ENCODE peak calls at places on chromosomes 5 and 9, in eight cellular contexts. H is heart left ventricle; W is pancreas; C is HL-60; O is stomach; F is CD8-positive, alpha-beta T cell; K is heart right ventricle; M is sigmoid colon. R is an unnamed sample.

GRCh38 chr5:137279631-137280236 is 219.4 kb downstream of the SPOCK1 start:
- DNase-seq in H (no peak), W (no peak), C (no peak), O (no peak), F (no peak), K (no peak), M (no peak), R (no peak)

GRCh38 chr9:35104586-35104985 is 1.7 kb upstream of the STOML2 start:
- DNase-seq in H (no peak), W (no peak), C (no peak), O (no peak), F (no peak), K (no peak), M (no peak), R (no peak)

GRCh38 chr9:71819115-71819739 is 50.9 kb upstream of the CEMIP2 start:
- DNase-seq in H (no peak), W (peak), C (peak), O (peak), F (peak), K (no peak), M (no peak), R (peak)

GRCh38 chr5:90844931-90845330 is 286.3 kb downstream of the ADGRV1 start:
- DNase-seq in H (no peak), W (no peak), C (no peak), O (peak), F (no peak), K (no peak), M (no peak), R (no peak)

GRCh38 chr9:114925039-114925438 is 5.4 kb downstream of the TNFSF8 start:
- DNase-seq in H (no peak), W (no peak), C (no peak), O (no peak), F (no peak), K (no peak), M (no peak), R (no peak)

GRCh38 chr5:178472138-178472537 is 118.1 kb downstream of the COL23A1 start:
- DNase-seq in H (no peak), W (no peak), C (no peak), O (no peak), F (no peak), K (no peak), M (no peak), R (no peak)

GRCh38 chr5:40649493-40650030 is 30.2 kb upstream of the PTGER4 start:
- DNase-seq in H (no peak), W (no peak), C (peak), O (no peak), F (no peak), K (no peak), M (no peak), R (no peak)

GRCh38 chr9:119224431-119224830 is 144.8 kb downstream of the BRINP1 start:
- DNase-seq in H (no peak), W (no peak), C (no peak), O (no peak), F (no peak), K (no peak), M (no peak), R (no peak)

GRCh38 chr5:137954131-137954879 is 65.0 kb downstream of the PKD2L2 start:
- DNase-seq in H (no peak), W (no peak), C (no peak), O (no peak), F (no peak), K (no peak), M (peak), R (peak)

GRCh38 chr5:79512692-79513518 is 1.0 kb downstream of the HOMER1 start:
- DNase-seq in H (no peak), W (peak), C (no peak), O (no peak), F (no peak), K (no peak), M (no peak), R (peak)

GRCh38 chr9:107929439-107929838 is 439.9 kb upstream of the KLF4 start:
- DNase-seq in H (peak), W (peak), C (peak), O (peak), F (no peak), K (peak), M (peak), R (peak)

GRCh38 chr5:161314033-161314432 is 232.5 kb downstream of the GABRB2 start:
- DNase-seq in H (no peak), W (no peak), C (no peak), O (no peak), F (no peak), K (no peak), M (no peak), R (no peak)

GRCh38 chr5:71986101-71986500 is 121.2 kb upstream of the MAP1B start:
- DNase-seq in H (no peak), W (no peak), C (no peak), O (no peak), F (no peak), K (no peak), M (no peak), R (no peak)

GRCh38 chr9:136378171-136379002 is 4.9 kb upstream of the CARD9 start:
- DNase-seq in H (no peak), W (no peak), C (no peak), O (no peak), F (no peak), K (no peak), M (no peak), R (no peak)

GRCh38 chr5:163503106-163504090 is 2.0 kb upstream of the MAT2B start:
- DNase-seq in H (peak), W (peak), C (peak), O (peak), F (peak), K (peak), M (peak), R (peak)

GRCh38 chr5:1562599-1562998 is 38.8 kb upstream of the LPCAT1 start:
- DNase-seq in H (no peak), W (no peak), C (no peak), O (peak), F (no peak), K (no peak), M (no peak), R (no peak)

GRCh38 chr5:140312067-140312790 is 9.3 kb upstream of the PFDN1 start:
- DNase-seq in H (no peak), W (no peak), C (peak), O (peak), F (no peak), K (no peak), M (peak), R (peak)

GRCh38 chr9:35749515-35750255 is 598 bp downstream of the RGP1 start:
- DNase-seq in H (no peak), W (peak), C (no peak), O (peak), F (peak), K (no peak), M (no peak), R (no peak)

GRCh38 chr9:125429476-125430160 is 168.0 kb downstream of the GAPVD1 start:
- DNase-seq in H (no peak), W (no peak), C (no peak), O (no peak), F (no peak), K (no peak), M (no peak), R (no peak)

GRCh38 chr5:88556415-88556814 is 287.8 kb upstream of the TMEM161B start:
- DNase-seq in H (no peak), W (no peak), C (no peak), O (no peak), F (no peak), K (no peak), M (no peak), R (no peak)

GRCh38 chr5:137312060-137312459 is 187.1 kb downstream of the SPOCK1 start:
- DNase-seq in H (no peak), W (no peak), C (no peak), O (no peak), F (no peak), K (no peak), M (no peak), R (no peak)

GRCh38 chr5:61538722-61539501 is 206.9 kb downstream of the ZSWIM6 start:
- DNase-seq in H (no peak), W (no peak), C (no peak), O (no peak), F (no peak), K (no peak), M (no peak), R (no peak)

GRCh38 chr9:135211524-135211890 is 124.0 kb downstream of the OLFM1 start:
- DNase-seq in H (peak), W (peak), C (no peak), O (no peak), F (no peak), K (peak), M (peak), R (no peak)

GRCh38 chr9:76369583-76369982 is 24.6 kb downstream of the RFK start:
- DNase-seq in H (no peak), W (peak), C (no peak), O (peak), F (no peak), K (no peak), M (no peak), R (peak)

GRCh38 chr5:68418230-68418629 is 202.7 kb downstream of the PIK3R1 start:
- DNase-seq in H (no peak), W (no peak), C (no peak), O (no peak), F (no peak), K (no peak), M (peak), R (no peak)

GRCh38 chr9:98491231-98491651 is 217.5 kb downstream of the GABBR2 start:
- DNase-seq in H (no peak), W (no peak), C (no peak), O (no peak), F (no peak), K (no peak), M (no peak), R (no peak)

GRCh38 chr5:1642221-1642620 is 118.5 kb upstream of the LPCAT1 start:
- DNase-seq in H (peak), W (no peak), C (no peak), O (no peak), F (no peak), K (no peak), M (no peak), R (no peak)

GRCh38 chr5:100464418-100464817 is 70.8 kb upstream of the FAM174A start:
- DNase-seq in H (no peak), W (no peak), C (no peak), O (no peak), F (no peak), K (no peak), M (no peak), R (peak)

DNA sequence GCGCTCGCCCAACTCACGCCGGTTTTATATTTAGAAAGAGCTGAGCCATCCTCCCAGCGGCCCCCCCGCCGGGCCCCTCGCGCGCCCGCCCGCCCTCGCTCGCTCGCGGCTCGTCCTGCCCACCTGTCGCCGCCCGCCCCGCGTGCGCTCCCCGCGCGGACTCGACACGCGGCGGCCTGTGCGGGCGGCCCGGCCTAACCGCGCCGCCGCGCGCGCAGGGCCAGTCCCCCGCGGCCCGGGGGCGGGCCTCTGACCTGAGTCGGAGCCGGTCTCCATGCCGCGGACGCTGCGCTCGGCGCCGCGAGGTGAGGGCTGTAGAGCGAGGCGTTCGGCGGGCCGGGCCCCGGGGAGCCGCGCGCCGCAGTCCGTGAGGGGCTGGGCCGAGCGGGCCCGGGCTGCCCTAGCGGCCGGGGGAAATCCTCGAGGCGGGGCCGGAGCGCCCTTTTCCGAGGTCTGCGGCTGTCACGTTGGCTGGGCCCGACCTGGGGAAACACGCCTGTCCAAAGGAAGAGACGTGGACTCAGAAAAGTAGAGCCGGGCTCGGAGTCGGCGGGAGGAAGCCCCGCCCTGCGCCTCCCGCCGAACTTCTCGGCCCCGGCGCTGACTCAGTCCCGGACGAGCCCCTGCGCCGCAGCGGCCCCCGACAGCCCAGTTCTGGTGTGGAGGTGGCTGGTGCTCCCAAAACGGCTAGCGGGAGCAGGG is at the start of gene ECPAS:
- DNase-seq in H (peak), W (peak), C (peak), O (peak), F (peak), K (peak), M (peak), R (peak)
- TF ChIP-seq CTCF in H (peak), W (no peak), C (no peak), O (no peak), F (no peak), K (no peak), M (no peak), R (no peak)

DNA sequence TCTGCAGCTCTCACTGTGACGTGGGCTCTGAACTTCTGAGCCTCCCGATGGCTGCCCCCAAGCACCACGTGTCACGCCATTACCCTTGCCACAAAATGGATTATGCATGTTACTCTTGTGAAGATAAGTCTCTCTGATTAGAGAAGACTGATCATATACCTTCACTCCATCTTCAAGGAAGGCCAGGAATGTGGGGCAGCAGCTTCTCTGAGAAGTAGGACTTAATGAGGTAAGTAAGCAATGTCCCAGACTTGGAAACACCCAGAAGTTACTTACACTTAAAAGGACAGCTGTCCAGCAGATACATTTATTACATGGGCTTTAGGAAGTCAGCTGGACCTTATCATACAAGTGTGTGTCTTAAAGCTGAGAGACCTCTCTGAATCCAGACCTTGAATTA is 155.0 kb downstream of the FGF1 start:
- DNase-seq in H (no peak), W (no peak), C (no peak), O (no peak), F (no peak), K (no peak), M (no peak), R (no peak)
- H3K27ac ChIP-seq in H (peak), W (no peak), C (no peak), O (no peak), F (no peak), K (no peak), M (no peak), R (no peak)

GRCh38 chr5:59188415-59189225 is 605.7 kb downstream of the RAB3C start:
- DNase-seq in H (peak), W (peak), C (peak), O (peak), F (peak), K (peak), M (peak), R (peak)
- H3K4me3 ChIP-seq in H (peak), W (no peak), C (no peak), O (peak), F (no peak), K (peak), M (peak), R (no peak)

GRCh38 chr9:100354121-100354800 is 1.5 kb upstream of the TEX10 start:
- DNase-seq in H (no peak), W (no peak), C (peak), O (no peak), F (no peak), K (no peak), M (no peak), R (no peak)
- TF ChIP-seq CTCF in H (no peak), W (no peak), C (no peak), O (no peak), F (no peak), K (no peak), M (no peak), R (peak)

GRCh38 chr9:81826541-81826906 is 101.7 kb upstream of the SPATA31D4 start:
- DNase-seq in H (peak), W (no peak), C (no peak), O (no peak), F (no peak), K (peak), M (peak), R (no peak)
- H3K27ac ChIP-seq in H (no peak), W (no peak), C (no peak), O (no peak), F (no peak), K (no peak), M (peak), R (no peak)

GRCh38 chr9:111067472-111067871 is 29.2 kb upstream of the LPAR1 start:
- DNase-seq in H (no peak), W (no peak), C (no peak), O (no peak), F (no peak), K (no peak), M (no peak), R (no peak)
- H3K4me3 ChIP-seq in H (no peak), W (no peak), C (no peak), O (no peak), F (no peak), K (no peak), M (no peak), R (no peak)

GRCh38 chr9:127884976-127885490 is 7.6 kb upstream of the AK1 start:
- DNase-seq in H (peak), W (no peak), C (no peak), O (no peak), F (no peak), K (no peak), M (no peak), R (no peak)

GRCh38 chr9:127885508-127886281 is 8.2 kb upstream of the AK1 start:
- DNase-seq in H (peak), W (no peak), C (no peak), O (no peak), F (no peak), K (no peak), M (no peak), R (no peak)

GRCh38 chr9:127886401-127886972 is 9.0 kb upstream of the AK1 start:
- DNase-seq in H (peak), W (peak), C (no peak), O (no peak), F (no peak), K (no peak), M (no peak), R (no peak)

GRCh38 chr9:127890053-127890452 is 9.3 kb downstream of the ST6GALNAC6 start:
- DNase-seq in H (no peak), W (no peak), C (no peak), O (no peak), F (no peak), K (no peak), M (no peak), R (no peak)

DNA sequence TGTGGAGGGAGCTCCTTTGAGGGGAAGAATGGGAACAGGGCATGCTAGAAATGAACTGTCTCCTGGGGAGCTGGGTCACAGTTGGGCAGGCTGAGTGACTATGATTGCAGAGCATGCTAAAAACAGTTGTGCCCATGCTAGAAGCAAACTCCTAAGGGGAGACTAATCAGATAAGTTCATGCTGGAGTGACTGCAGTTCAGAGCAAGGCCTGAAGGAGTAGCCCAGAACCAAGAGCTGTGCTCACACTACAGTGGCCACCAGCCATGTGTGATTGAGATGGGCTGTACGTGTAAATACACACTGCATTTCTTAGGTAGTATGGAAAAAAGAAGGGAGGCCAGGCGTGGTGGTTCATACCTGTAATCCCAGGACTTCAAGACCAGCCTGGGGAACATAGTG is 10.3 kb upstream of the AK1 start:
- DNase-seq in H (no peak), W (no peak), C (no peak), O (no peak), F (no peak), K (no peak), M (no peak), R (no peak)
- TF ChIP-seq CTCF in H (no peak), W (no peak), C (peak), O (no peak), F (no peak), K (no peak), M (no peak), R (peak)

GRCh38 chr5:14745188-14745563 is 80.7 kb downstream of the OTULIN start:
- DNase-seq in H (no peak), W (no peak), C (no peak), O (no peak), F (no peak), K (no peak), M (no peak), R (no peak)
- H3K27ac ChIP-seq in H (peak), W (no peak), C (no peak), O (no peak), F (no peak), K (peak), M (no peak), R (no peak)